ENCODE peak calls at places on chromosome 14, in six cellular contexts. B is GM23248, E is right cardiac atrium, Y is adipocyte, O is breast epithelium, C is GM12878. X is an unnamed sample.

GRCh38 chr14:64444984-64445845 is 20.1 kb upstream of the AKAP5 start:
- DNase-seq in Y (peak; percentile 87), B (peak; percentile 67), E (no peak), O (no peak), C (peak; percentile 84), X (peak; percentile 36)

GRCh38 chr14:92353447-92353846 is 30.5 kb downstream of the SLC24A4 start:
- DNase-seq in Y (no peak), E (no peak), C (no peak), B (peak; percentile 22), O (no peak), X (peak; percentile 3)

GRCh38 chr14:74547331-74547927 is 53.9 kb downstream of the ISCA2 start:
- DNase-seq in B (no peak), C (no peak), E (peak; percentile 29), O (no peak), Y (no peak), X (no peak)

GRCh38 chr14:92615451-92615850 is 101.9 kb downstream of the RIN3 start:
- DNase-seq in Y (no peak), E (no peak), B (no peak), C (peak; percentile 66), O (no peak), X (no peak)

GRCh38 chr14:71472281-71472960 is 459.8 kb upstream of the RGS6 start:
- DNase-seq in O (no peak), C (no peak), E (no peak), B (peak; percentile 60), Y (peak; percentile 34), X (no peak)

GRCh38 chr14:96114002-96114401 is 74.8 kb downstream of the C14orf132 start:
- DNase-seq in B (no peak), Y (no peak), E (no peak), O (no peak), C (no peak), X (no peak)

GRCh38 chr14:81565441-81566290 is 32.0 kb upstream of the SEL1L start:
- DNase-seq in O (no peak), Y (peak; percentile 54), B (peak; percentile 43), E (no peak), C (no peak), X (peak; percentile 54)

GRCh38 chr14:91125801-91126200 is 11.9 kb downstream of the DGLUCY start:
- DNase-seq in C (no peak), B (no peak), E (no peak), Y (no peak), O (no peak), X (no peak)

GRCh38 chr14:51341338-51341737 is 101.3 kb downstream of the TMX1 start:
- DNase-seq in O (no peak), E (no peak), C (no peak), Y (no peak), B (no peak), X (peak; percentile 79)

GRCh38 chr14:77063581-77064289 is 34.3 kb upstream of the CIPC start:
- DNase-seq in E (no peak), O (no peak), Y (no peak), B (peak; percentile 77), C (no peak), X (no peak)

GRCh38 chr14:22699801-22700564 is 55.8 kb upstream of the OR6J1 start:
- DNase-seq in E (no peak), Y (no peak), B (no peak), O (no peak), C (no peak), X (no peak)

GRCh38 chr14:77120771-77121743 is 20.5 kb downstream of the ZDHHC22 start:
- DNase-seq in B (no peak), O (no peak), Y (no peak), C (peak; percentile 97), E (no peak), X (no peak)

GRCh38 chr14:106605548-106606448 is 1079.4 kb downstream of the TMEM121 start:
- DNase-seq in B (no peak), E (peak; percentile 63), C (peak; percentile 21), Y (no peak), O (no peak), X (no peak)

GRCh38 chr14:63853831-63854293 is 1.1 kb downstream of the SYNE2 start:
- DNase-seq in C (no peak), Y (peak; percentile 85), E (no peak), O (peak; percentile 67), B (peak; percentile 74), X (peak; percentile 95)

GRCh38 chr14:77562681-77563080 is 53.8 kb downstream of the SPTLC2 start:
- DNase-seq in O (no peak), B (peak; percentile 49), C (no peak), Y (peak; percentile 78), E (no peak), X (no peak)

GRCh38 chr14:100903672-100904185 is at the start of gene RTL1:
- DNase-seq in C (no peak), O (peak; percentile 46), B (no peak), Y (no peak), E (no peak), X (no peak)

GRCh38 chr14:81633496-81633895 is 99.8 kb upstream of the SEL1L start:
- DNase-seq in E (no peak), O (no peak), B (no peak), Y (no peak), C (no peak), X (no peak)

GRCh38 chr14:30196861-30197260 is 269.2 kb upstream of the PRKD1 start:
- DNase-seq in E (no peak), Y (no peak), O (no peak), C (no peak), B (no peak), X (no peak)

GRCh38 chr14:81478446-81478845 is 55.2 kb downstream of the SEL1L start:
- DNase-seq in B (no peak), E (no peak), O (no peak), C (no peak), Y (no peak), X (no peak)

GRCh38 chr14:74574092-74574438 is 38.0 kb downstream of the LTBP2 start:
- DNase-seq in C (no peak), Y (no peak), B (no peak), E (no peak), O (no peak), X (no peak)

GRCh38 chr14:42911642-42912041 is 1305.0 kb downstream of the LRFN5 start:
- DNase-seq in E (no peak), O (no peak), C (no peak), Y (no peak), B (peak; percentile 19), X (no peak)

GRCh38 chr14:85519661-85520305 is 10.2 kb upstream of the FLRT2 start:
- DNase-seq in E (no peak), B (no peak), Y (no peak), C (no peak), O (no peak), X (no peak)

GRCh38 chr14:68020999-68021663 is 201.6 kb downstream of the RAD51B start:
- DNase-seq in O (no peak), E (no peak), Y (no peak), C (peak; percentile 71), B (no peak), X (no peak)

GRCh38 chr14:67413806-67414769 is 2.1 kb upstream of the PLEK2 start:
- DNase-seq in Y (peak; percentile 19), C (no peak), B (peak; percentile 91), E (no peak), O (no peak), X (peak; percentile 97)

GRCh38 chr14:37970696-37971095 is 237.0 kb upstream of the SSTR1 start:
- DNase-seq in C (no peak), O (no peak), B (no peak), E (no peak), Y (no peak), X (no peak)

GRCh38 chr14:94081386-94081820 is 293 bp downstream of the IFI27L1 start:
- DNase-seq in Y (peak; percentile 38), E (no peak), B (peak; percentile 53), C (no peak), O (no peak), X (no peak)

GRCh38 chr14:73725116-73726024 is 11.2 kb upstream of the PNMA1 start:
- DNase-seq in Y (no peak), C (no peak), E (peak; percentile 58), B (peak; percentile 68), O (no peak), X (no peak)

GRCh38 chr14:41749425-41749824 is 142.7 kb downstream of the LRFN5 start:
- DNase-seq in B (peak; percentile 64), C (no peak), Y (peak; percentile 50), E (no peak), O (no peak), X (no peak)
- H3K4me3 ChIP-seq in B (peak overlapping the region; percentile 77), C (no peak overlapping the region), Y (peak overlapping the region; percentile 86), E (peak overlapping the region; percentile 47), O (peak overlapping the region; percentile 33), X (no peak overlapping the region)

GRCh38 chr14:21050597-21050996 is 7.0 kb upstream of the RNASE8 start:
- DNase-seq in B (no peak), E (no peak), O (no peak), Y (no peak), C (no peak), X (no peak)
- H3K27me3 ChIP-seq in B (no peaks in the 10 kb centered on the region), E (no peaks in the 10 kb centered on the region), O (no peaks in the 10 kb centered on the region), Y (no peaks in the 10 kb centered on the region), C (no peaks in the 10 kb centered on the region), X (no peaks in the 10 kb centered on the region)

DNA sequence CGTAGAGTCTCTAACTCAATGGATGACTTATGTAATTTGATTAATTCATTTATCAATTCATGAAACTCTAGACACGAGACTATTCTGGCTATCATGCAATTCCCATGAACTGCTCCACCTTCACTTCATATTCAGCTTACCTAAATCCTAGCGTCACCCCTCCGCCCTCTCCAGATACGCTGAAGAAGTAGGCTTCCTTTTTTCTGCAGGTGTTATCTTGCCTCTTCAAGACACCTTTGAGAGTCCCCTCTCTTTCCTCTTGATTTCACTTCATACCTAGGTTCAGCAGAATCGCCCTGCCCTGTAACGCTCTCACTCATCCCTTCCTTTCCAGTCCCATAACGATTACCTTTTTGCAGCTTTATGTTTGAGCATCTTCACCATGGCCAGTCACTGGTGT is 4.0 kb upstream of the RNASE4 start:
- DNase-seq in Y (no peak), B (no peak), C (no peak), E (no peak), O (no peak), X (no peak)
- H3K4me3 ChIP-seq in Y (no peak overlapping the region), B (peak overlapping the region; percentile 95), C (peak overlapping the region; percentile 73), E (peak overlapping the region; percentile 81), O (no peak overlapping the region), X (no peak overlapping the region)

GRCh38 chr14:104471114-104471513 is 108.5 kb upstream of the C14orf180 start:
- DNase-seq in Y (no peak), B (no peak), O (no peak), E (no peak), C (no peak), X (no peak)
- H3K27me3 ChIP-seq in Y (peaks cover 5% of the 10 kb centered on the region), B (no peaks in the 10 kb centered on the region), O (no peaks in the 10 kb centered on the region), E (no peaks in the 10 kb centered on the region), C (peaks cover 4% of the 10 kb centered on the region), X (no peaks in the 10 kb centered on the region)

DNA sequence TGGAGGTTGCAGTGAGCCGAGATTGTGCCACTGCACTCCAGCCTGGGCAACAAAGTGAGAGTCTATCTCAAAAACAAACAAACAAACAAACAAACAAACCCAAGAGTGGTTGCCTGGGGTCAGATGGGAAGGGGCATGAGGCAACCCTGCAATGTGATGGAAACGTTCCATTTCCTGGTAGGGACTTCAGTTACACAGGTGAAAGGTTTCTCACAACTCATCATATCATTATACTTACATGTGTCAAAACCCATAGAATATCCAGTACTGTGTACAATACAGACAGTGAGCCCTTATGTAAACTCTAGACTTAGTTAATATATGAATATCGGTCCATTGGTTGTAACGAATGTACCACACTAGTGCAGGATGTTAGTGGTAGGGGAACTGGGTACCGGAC is 7.2 kb upstream of the KLC1 start:
- DNase-seq in O (no peak), E (no peak), B (no peak), Y (no peak), C (no peak), X (no peak)
- H3K4me3 ChIP-seq in O (no peak overlapping the region), E (no peak overlapping the region), B (no peak overlapping the region), Y (no peak overlapping the region), C (no peak overlapping the region), X (no peak overlapping the region)